ENCODE peak calls at places on chromosomes 16 and 17, in five cellular contexts. F is COR-L47, U is cardiac fibroblast, I is C1 segment of cervical spinal cord, Y is ELF-1. L is an unnamed sample.

GRCh38 chr17:74750327-74751069 is 2.1 kb downstream of the NHERF1 start:
- DNase-seq in F (no peak), U (no peak), I (no peak), Y (peak), L (no peak)

GRCh38 chr17:36643086-36643685 is 41.8 kb downstream of the MRM1 start:
- DNase-seq in F (no peak), U (no peak), I (no peak), Y (no peak), L (no peak)

GRCh38 chr17:11996722-11997146 is 541 bp downstream of the ZNF18 start:
- DNase-seq in F (no peak), U (peak), I (no peak), Y (no peak), L (peak)

GRCh38 chr17:9239260-9239820 is 218.0 kb downstream of the NTN1 start:
- DNase-seq in F (no peak), U (no peak), I (no peak), Y (no peak), L (no peak)

GRCh38 chr17:77451271-77451893 is 310.6 kb downstream of the SEC14L1 start:
- DNase-seq in F (peak), U (peak), I (peak), Y (peak), L (peak)

GRCh38 chr17:7888184-7888920 is at the start of gene CHD3:
- DNase-seq in F (no peak), U (peak), I (no peak), Y (peak), L (peak)

GRCh38 chr17:63136381-63137012 is 170.5 kb downstream of the TANC2 start:
- DNase-seq in F (no peak), U (no peak), I (no peak), Y (no peak), L (no peak)

GRCh38 chr16:30858829-30859423 is 35.0 kb downstream of the BCL7C start:
- DNase-seq in F (no peak), U (no peak), I (no peak), Y (no peak), L (no peak)

GRCh38 chr16:82695806-82696205 is 69.0 kb downstream of the CDH13 start:
- DNase-seq in F (no peak), U (peak), I (no peak), Y (no peak), L (no peak)

GRCh38 chr16:16144416-16144815 is 78.9 kb downstream of the ABCC6 start:
- DNase-seq in F (no peak), U (no peak), I (no peak), Y (no peak), L (no peak)

GRCh38 chr17:30761058-30761457 is 63.4 kb downstream of the CRLF3 start:
- DNase-seq in F (no peak), U (no peak), I (no peak), Y (no peak), L (no peak)

GRCh38 chr17:1975573-1975972 is 49.6 kb downstream of the RTN4RL1 start:
- DNase-seq in F (no peak), U (no peak), I (no peak), Y (no peak), L (no peak)

GRCh38 chr16:29899516-29900101 is at the start of gene SEZ6L2:
- DNase-seq in F (peak), U (peak), I (no peak), Y (peak), L (peak)

GRCh38 chr16:59046335-59046734 is 312.2 kb upstream of the GOT2 start:
- DNase-seq in F (no peak), U (no peak), I (no peak), Y (no peak), L (no peak)

GRCh38 chr16:47734987-47735594 is 274.0 kb downstream of the PHKB start:
- DNase-seq in F (no peak), U (no peak), I (no peak), Y (no peak), L (peak)

GRCh38 chr17:50665838-50666237 is 31.2 kb downstream of the ABCC3 start:
- DNase-seq in F (no peak), U (no peak), I (no peak), Y (no peak), L (no peak)